ENCODE peak calls at places on chromosomes 7 and 10, in four cellular contexts. M is left ventricle myocardium inferior, O is tibial artery, R is fibroblast of lung. F is an unnamed sample.

GRCh38 chr10:48652344-48652743 is 32.3 kb upstream of the WDFY4 start:
- DNase-seq in M (no peak), O (no peak), R (no peak), F (no peak)

GRCh38 chr7:150417863-150418262 is 32.6 kb upstream of the GIMAP8 start:
- DNase-seq in M (no peak), O (no peak), R (no peak), F (no peak)

GRCh38 chr10:25226775-25227682 is 52.2 kb downstream of the GPR158 start:
- DNase-seq in M (no peak), O (no peak), R (peak; percentile 53), F (peak; percentile 57)

GRCh38 chr10:124504711-124505110 is 43.1 kb downstream of the LHPP start:
- DNase-seq in M (no peak), O (no peak), R (no peak), F (no peak)

GRCh38 chr7:115356139-115356746 is 434.3 kb downstream of the MDFIC start:
- DNase-seq in M (no peak), O (no peak), R (peak; percentile 13), F (no peak)

GRCh38 chr7:84757756-84758155 is 429.1 kb downstream of the SEMA3D start:
- DNase-seq in M (no peak), O (no peak), R (no peak), F (no peak)

GRCh38 chr10:72122221-72122620 is 33.9 kb upstream of the SPOCK2 start:
- DNase-seq in M (no peak), O (no peak), R (no peak), F (no peak)

GRCh38 chr10:127906548-127907377 is at the start of gene PTPRE:
- DNase-seq in M (peak; percentile 82), O (peak; percentile 52), R (peak; percentile 63), F (peak; percentile 56)

GRCh38 chr10:66455304-66455703 is 470.5 kb upstream of the LRRTM3 start:
- DNase-seq in M (no peak), O (no peak), R (no peak), F (no peak)

GRCh38 chr7:102450242-102450641 is 14.4 kb downstream of the ALKBH4 start:
- DNase-seq in M (no peak), O (no peak), R (no peak), F (no peak)

GRCh38 chr10:46077141-46077554 is 31.1 kb upstream of the MSMB start:
- DNase-seq in M (no peak), O (no peak), R (no peak), F (no peak)

GRCh38 chr7:136405931-136406777 is 429.0 kb upstream of the MTPN start:
- DNase-seq in M (no peak), O (no peak), R (peak; percentile 46), F (peak; percentile 59)

GRCh38 chr10:131195116-131195515 is 116.4 kb downstream of the TCERG1L start:
- DNase-seq in M (no peak), O (no peak), R (no peak), F (no peak)

GRCh38 chr10:33136781-33137180 is 178.8 kb upstream of the ITGB1 start:
- DNase-seq in M (no peak), O (no peak), R (peak; percentile 95), F (no peak)

GRCh38 chr7:95693551-95694333 is 78.6 kb upstream of the DYNC1I1 start:
- DNase-seq in M (no peak), O (no peak), R (no peak), F (no peak)

GRCh38 chr10:115948415-115948814 is 324.6 kb downstream of the GFRA1 start:
- DNase-seq in M (no peak), O (no peak), R (peak; percentile 44), F (no peak)

GRCh38 chr7:4037308-4037707 is 644.8 kb upstream of the FOXK1 start:
- DNase-seq in M (no peak), O (no peak), R (no peak), F (no peak)

GRCh38 chr7:97006146-97006950 is 995 bp downstream of the DLX6 start:
- DNase-seq in M (no peak), O (no peak), R (peak; percentile 23), F (peak; percentile 82)

GRCh38 chr7:102412548-102412947 is 16.4 kb downstream of the PRKRIP1 start:
- DNase-seq in M (peak; percentile 46), O (no peak), R (peak; percentile 23), F (no peak)

GRCh38 chr10:76902949-76903348 is 734.7 kb downstream of the KCNMA1 start:
- DNase-seq in M (peak; percentile 67), O (no peak), R (no peak), F (peak; percentile 42)

GRCh38 chr7:50357346-50357745 is 52.8 kb downstream of the IKZF1 start:
- DNase-seq in M (no peak), O (no peak), R (no peak), F (no peak)

GRCh38 chr7:55109384-55110167 is 90.8 kb downstream of the EGFR start:
- DNase-seq in M (no peak), O (no peak), R (peak; percentile 73), F (no peak)

GRCh38 chr10:52463831-52464230 is 149.8 kb downstream of the DKK1 start:
- DNase-seq in M (no peak), O (no peak), R (no peak), F (no peak)

GRCh38 chr7:107149863-107150262 is 18.9 kb upstream of the HBP1 start:
- DNase-seq in M (no peak), O (no peak), R (no peak), F (no peak)

GRCh38 chr7:141208539-141208938 is 134.7 kb downstream of the TMEM178B start:
- DNase-seq in M (no peak), O (no peak), R (no peak), F (no peak)

GRCh38 chr7:70504254-70504653 is 627.7 kb upstream of the GALNT17 start:
- DNase-seq in M (no peak), O (no peak), R (no peak), F (no peak)

GRCh38 chr7:70505468-70505867 is 626.5 kb upstream of the GALNT17 start:
- DNase-seq in M (no peak), O (no peak), R (no peak), F (no peak)

GRCh38 chr7:70505886-70506285 is 626.1 kb upstream of the GALNT17 start:
- DNase-seq in M (no peak), O (no peak), R (no peak), F (no peak)

GRCh38 chr7:70502117-70502516 is 629.8 kb upstream of the GALNT17 start:
- DNase-seq in M (no peak), O (no peak), R (no peak), F (no peak)

DNA sequence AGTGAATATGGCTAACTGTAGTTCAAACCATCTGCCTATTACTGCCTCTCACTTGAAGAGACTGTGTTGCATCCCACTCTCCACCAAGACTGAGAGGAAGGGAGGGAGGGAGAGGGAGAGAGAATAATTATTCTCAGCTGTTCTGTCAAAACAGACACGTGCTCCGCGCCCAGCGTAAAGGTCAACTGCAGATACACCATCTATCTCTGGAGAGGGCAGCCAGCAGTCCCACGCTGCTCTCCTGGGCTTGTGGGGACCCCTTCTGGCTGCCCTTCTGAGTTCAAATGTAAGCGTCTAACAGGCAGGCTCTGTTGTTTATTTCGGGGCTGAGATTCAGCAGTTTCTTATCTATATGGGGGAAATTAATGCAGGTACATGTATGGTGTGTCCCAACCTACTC is 625.5 kb upstream of the GALNT17 start:
- DNase-seq in M (no peak), O (no peak), R (no peak), F (peak; percentile 73)
- TF ChIP-seq CTCF in M (no peak), O (no peak), R (no peak), F (peak; percentile 79)

DNA sequence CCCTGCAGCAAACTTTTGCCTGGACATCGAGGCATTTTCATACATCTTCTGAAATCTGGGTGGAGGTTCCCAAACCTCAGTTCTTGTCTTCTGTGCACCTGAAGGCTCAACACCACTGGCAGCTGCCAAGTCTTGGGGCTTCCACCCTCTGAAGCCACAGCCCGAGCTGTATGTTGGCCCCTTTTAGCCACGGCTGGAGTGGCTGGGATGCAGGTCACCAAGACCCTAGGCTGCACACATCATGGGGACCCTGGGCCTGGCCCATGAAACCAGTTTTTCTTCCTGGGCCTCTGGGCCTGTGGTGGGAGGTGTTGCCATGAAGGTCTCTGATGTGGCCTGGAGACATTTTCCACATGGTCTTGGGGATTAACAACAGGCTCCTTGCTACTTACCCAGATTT is 62.1 kb downstream of the INPP5A start:
- DNase-seq in M (no peak), O (no peak), R (no peak), F (no peak)
- H3K9me3 ChIP-seq in M (peaks cover 21% of the 10 kb centered on the region), O (no peaks in the 10 kb centered on the region), R (no peaks in the 10 kb centered on the region), F (peaks cover 26% of the 10 kb centered on the region)

DNA sequence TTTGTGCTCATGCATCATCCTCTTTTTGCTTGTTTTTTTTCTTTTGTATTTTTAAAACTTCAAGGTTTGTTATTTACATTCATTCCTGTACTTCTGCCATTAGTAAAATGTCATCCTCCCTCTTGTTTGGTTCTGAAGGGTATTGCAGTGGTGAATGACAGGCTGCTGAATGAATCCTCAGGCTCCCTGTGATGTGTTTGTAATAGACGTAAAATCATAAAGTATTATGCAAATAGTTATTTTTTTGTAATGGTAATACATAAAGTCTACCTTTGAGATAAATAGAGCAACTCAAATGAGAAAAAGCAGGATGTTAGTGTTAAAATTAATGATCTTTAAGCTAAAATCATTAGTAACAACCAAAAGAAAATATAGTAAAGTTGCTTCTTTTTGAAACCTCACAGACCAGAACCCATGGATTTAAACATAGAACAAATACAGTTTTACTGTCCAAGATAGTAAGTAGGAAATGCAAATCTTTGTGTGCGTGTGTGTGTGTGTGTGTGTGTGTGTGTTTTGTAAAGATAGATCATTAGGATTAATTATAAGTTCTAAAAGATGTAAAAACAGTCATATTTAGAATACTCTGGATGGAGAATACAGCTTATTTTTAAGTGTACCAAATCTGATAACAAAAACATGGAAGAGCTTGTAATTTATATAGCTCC is 4.5 kb downstream of the GLCCI1 start:
- DNase-seq in M (no peak), O (no peak), R (no peak), F (no peak)
- H3K4me1 ChIP-seq in M (peaks cover 52% of the 10 kb centered on the region), O (peaks cover 24% of the 10 kb centered on the region), R (no peaks in the 10 kb centered on the region), F (no peaks in the 10 kb centered on the region)

GRCh38 chr10:69936091-69936490 is 116.6 kb upstream of the MACROH2A2 start:
- DNase-seq in M (no peak), O (peak; percentile 31), R (no peak), F (peak; percentile 39)
- TF ChIP-seq CTCF in M (no peak), O (no peak), R (peak; percentile 8), F (no peak)

F was measured in Caco-2.